ENCODE peak calls at places on chromosome X, in five cellular contexts. I, K, V, H and U are unnamed samples.

GRCh38 chrX:47278684-47279083 is 45.9 kb downstream of the USP11 start:
- DNase-seq in V (peak), K (no peak), H (no peak), I (peak), U (no peak)

GRCh38 chrX:110180176-110180927 is 137.5 kb downstream of the AMMECR1 start:
- DNase-seq in H (no peak), K (no peak), I (peak), V (peak), U (no peak)

GRCh38 chrX:9471571-9471985 is 6.7 kb downstream of the TBL1X start:
- DNase-seq in I (no peak), K (no peak), V (no peak), H (no peak), U (no peak)

GRCh38 chrX:148501121-148502066 is 977 bp downstream of the AFF2 start:
- DNase-seq in H (peak), K (no peak), V (no peak), I (no peak), U (no peak)

GRCh38 chrX:70466968-70467367 is 22.3 kb downstream of the DLG3 start:
- DNase-seq in K (no peak), V (no peak), H (no peak), I (no peak), U (no peak)

GRCh38 chrX:16827225-16827624 is 41.0 kb downstream of the TXLNG start:
- DNase-seq in V (peak), K (no peak), I (no peak), H (no peak), U (no peak)

GRCh38 chrX:135416546-135416945 is 5.2 kb upstream of the SMIM10L2A start:
- DNase-seq in K (no peak), I (no peak), V (no peak), H (no peak), U (no peak)

GRCh38 chrX:123731258-123731986 is 1.4 kb downstream of the THOC2 start:
- DNase-seq in H (peak), I (no peak), K (peak), V (peak), U (no peak)

GRCh38 chrX:153226344-153227190 is 47.5 kb downstream of the MAGEA1 start:
- DNase-seq in I (peak), K (no peak), H (no peak), V (peak), U (no peak)

GRCh38 chrX:39050427-39050826 is 249.2 kb downstream of the MID1IP1 start:
- DNase-seq in H (no peak), I (no peak), K (no peak), V (no peak), U (no peak)

GRCh38 chrX:103607385-103608304 is at the start of gene TCEAL3:
- DNase-seq in H (no peak), V (peak), K (peak), I (no peak), U (no peak)

GRCh38 chrX:129771266-129771995 is 8.3 kb upstream of the SASH3 start:
- DNase-seq in V (no peak), K (no peak), I (no peak), H (peak), U (no peak)

GRCh38 chrX:47814853-47815252 is 21.8 kb upstream of the ZNF81 start:
- DNase-seq in H (no peak), V (no peak), I (no peak), K (no peak), U (no peak)

GRCh38 chrX:68999351-68999750 is 165.9 kb downstream of the PJA1 start:
- DNase-seq in I (no peak), H (no peak), K (no peak), V (peak), U (no peak)

GRCh38 chrX:70360366-70360765 is 62.7 kb upstream of the GDPD2 start:
- DNase-seq in H (no peak), V (no peak), I (no peak), K (no peak), U (no peak)

GRCh38 chrX:2423293-2423692 is 77.5 kb downstream of the DHRSX start:
- DNase-seq in H (no peak), V (peak), K (no peak), I (no peak), U (no peak)

GRCh38 chrX:23578079-23578478 is 89.2 kb upstream of the PRDX4 start:
- DNase-seq in H (no peak), K (no peak), V (peak), I (no peak), U (no peak)

GRCh38 chrX:39002466-39002865 is 201.2 kb downstream of the MID1IP1 start:
- DNase-seq in I (no peak), K (no peak), H (no peak), V (no peak), U (no peak)

GRCh38 chrX:21758488-21758887 is 572 bp upstream of the SMPX start:
- DNase-seq in H (no peak), K (no peak), I (no peak), V (no peak), U (no peak)

GRCh38 chrX:136616987-136617685 is 30.8 kb upstream of the CD40LG start:
- DNase-seq in V (no peak), K (no peak), I (no peak), H (no peak), U (no peak)

GRCh38 chrX:82711432-82711831 is 796.7 kb upstream of the POU3F4 start:
- DNase-seq in H (no peak), K (no peak), I (no peak), V (no peak), U (no peak)